ENCODE peak calls at places on chromosome 14, in five cellular contexts. V is hepatocyte, W is GM23248, F is uterus, N is spleen. Z is an unnamed sample.

GRCh38 chr14:61280092-61280525 is 1.0 kb downstream of the TMEM30B start:
- DNase-seq in W (no peak), F (no peak), N (no peak), V (no peak), Z (peak; percentile 65)

GRCh38 chr14:54817506-54817905 is 85.1 kb downstream of the GCH1 start:
- DNase-seq in N (no peak), W (no peak), F (no peak), V (no peak), Z (no peak)

GRCh38 chr14:100891051-100891450 is 12.5 kb downstream of the RTL1 start:
- DNase-seq in F (peak; percentile 7), V (no peak), N (peak; percentile 36), W (no peak), Z (no peak)

GRCh38 chr14:58659846-58660245 is 22.1 kb downstream of the DACT1 start:
- DNase-seq in W (no peak), V (no peak), F (peak; percentile 67), N (no peak), Z (no peak)

GRCh38 chr14:59101441-59101840 is 87.0 kb upstream of the DAAM1 start:
- DNase-seq in V (no peak), W (no peak), N (no peak), F (no peak), Z (no peak)

GRCh38 chr14:64293976-64294671 is at the start of gene ESR2:
- DNase-seq in F (peak; percentile 14), W (peak; percentile 57), V (peak; percentile 43), N (peak; percentile 84), Z (peak; percentile 28)

GRCh38 chr14:50058112-50058511 is 58.3 kb downstream of the VCPKMT start:
- DNase-seq in F (no peak), N (no peak), V (no peak), W (no peak), Z (no peak)

GRCh38 chr14:34733245-34733644 is 18.9 kb upstream of the CFL2 start:
- DNase-seq in W (peak; percentile 50), N (no peak), V (no peak), F (no peak), Z (no peak)

GRCh38 chr14:99684356-99684952 is 356 bp downstream of the CYP46A1 start:
- DNase-seq in N (no peak), V (no peak), F (no peak), W (no peak), Z (no peak)

GRCh38 chr14:65208548-65208947 is 106.2 kb upstream of the MAX start:
- DNase-seq in F (no peak), V (no peak), N (no peak), W (no peak), Z (no peak)

GRCh38 chr14:67421356-67422224 is 9.6 kb upstream of the PLEK2 start:
- DNase-seq in V (no peak), F (no peak), N (no peak), W (no peak), Z (no peak)

GRCh38 chr14:63435838-63436237 is 107.3 kb downstream of the PPP2R5E start:
- DNase-seq in W (peak; percentile 78), V (peak; percentile 62), N (no peak), F (peak; percentile 63), Z (no peak)

GRCh38 chr14:82080319-82080718 is 546.7 kb upstream of the SEL1L start:
- DNase-seq in N (no peak), V (no peak), F (no peak), W (no peak), Z (no peak)

GRCh38 chr14:54200726-54201125 is 196.1 kb upstream of the CDKN3 start:
- DNase-seq in V (no peak), N (no peak), W (peak; percentile 91), F (no peak), Z (no peak)

GRCh38 chr14:80764496-80764895 is 177.0 kb downstream of the CEP128 start:
- DNase-seq in V (no peak), N (no peak), W (no peak), F (no peak), Z (no peak)

GRCh38 chr14:101726295-101726953 is 35.1 kb upstream of the PPP2R5C start:
- DNase-seq in N (no peak), V (no peak), F (no peak), W (no peak), Z (no peak)

GRCh38 chr14:30204431-30204830 is 276.8 kb upstream of the PRKD1 start:
- DNase-seq in N (no peak), F (no peak), V (no peak), W (no peak), Z (no peak)

GRCh38 chr14:49988080-49988990 is 95.5 kb downstream of the ARF6 start:
- DNase-seq in F (no peak), W (no peak), V (no peak), N (no peak), Z (no peak)

GRCh38 chr14:84006643-84007137 is 1523.3 kb upstream of the FLRT2 start:
- DNase-seq in F (no peak), W (no peak), N (no peak), V (no peak), Z (no peak)

GRCh38 chr14:88168498-88169165 is 154.4 kb downstream of the KCNK10 start:
- DNase-seq in F (no peak), N (peak; percentile 75), V (peak; percentile 44), W (peak; percentile 54), Z (peak; percentile 46)

GRCh38 chr14:99603471-99603933 is 505 bp downstream of the CCDC85C start:
- DNase-seq in V (peak; percentile 70), N (peak; percentile 89), F (peak; percentile 48), W (peak; percentile 62), Z (peak; percentile 53)

GRCh38 chr14:39393289-39393688 is 38.9 kb downstream of the FBXO33 start:
- DNase-seq in N (no peak), F (no peak), W (no peak), V (no peak), Z (no peak)

GRCh38 chr14:90088160-90088559 is 26.4 kb downstream of the KCNK13 start:
- DNase-seq in W (no peak), N (no peak), F (no peak), V (no peak), Z (no peak)

GRCh38 chr14:59133709-59134108 is 54.8 kb upstream of the DAAM1 start:
- DNase-seq in F (no peak), V (no peak), N (no peak), W (no peak), Z (no peak)

GRCh38 chr14:20624495-20625070 is 16.9 kb downstream of the OR6S1 start:
- DNase-seq in V (peak; percentile 84), F (no peak), N (peak; percentile 91), W (peak; percentile 89), Z (peak; percentile 46)

GRCh38 chr14:24255931-24256696 is 6.9 kb downstream of the TGM1 start:
- DNase-seq in N (peak; percentile 36), V (no peak), W (no peak), F (no peak), Z (no peak)

GRCh38 chr14:38209572-38210159 is 2.0 kb downstream of the SSTR1 start:
- DNase-seq in N (no peak), V (no peak), W (peak; percentile 70), F (no peak), Z (no peak)

GRCh38 chr14:38212996-38213395 is 5.3 kb downstream of the SSTR1 start:
- DNase-seq in V (no peak), W (no peak), F (no peak), N (no peak), Z (no peak)

GRCh38 chr14:38210587-38211257 is 3.0 kb downstream of the SSTR1 start:
- DNase-seq in N (no peak), W (peak; percentile 87), F (no peak), V (peak; percentile 71), Z (no peak)

GRCh38 chr14:38210168-38210567 is 2.5 kb downstream of the SSTR1 start:
- DNase-seq in N (no peak), V (peak; percentile 16), W (peak; percentile 94), F (no peak), Z (no peak)

DNA sequence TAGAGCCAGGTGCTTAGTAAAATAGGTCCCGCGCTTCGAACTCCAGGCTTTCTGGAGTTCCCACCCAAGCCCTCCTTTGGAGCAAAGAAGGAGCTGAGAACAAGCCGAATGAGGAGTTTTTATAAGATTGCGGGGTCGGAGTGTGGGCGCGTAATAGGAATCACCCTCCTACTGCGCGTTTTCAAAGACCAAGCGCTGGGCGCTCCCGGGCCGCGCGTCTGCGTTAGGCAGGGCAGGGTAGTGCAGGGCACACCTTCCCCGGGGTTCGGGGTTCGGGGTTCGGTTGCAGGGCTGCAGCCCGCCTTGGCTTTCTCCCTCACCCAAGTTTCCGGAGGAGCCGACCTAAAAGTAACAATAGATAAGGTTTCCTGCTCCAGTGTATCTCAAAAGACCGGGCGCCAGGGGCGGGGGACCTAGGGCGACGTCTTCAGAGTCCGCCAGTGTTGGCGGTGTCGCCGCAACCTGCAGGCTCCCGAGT is 3.6 kb downstream of the SSTR1 start:
- DNase-seq in N (no peak), V (peak; percentile 12), F (no peak), W (peak; percentile 17), Z (peak; percentile 3)
- H3K4me3 ChIP-seq in N (peak overlapping the region; percentile 62), V (peak overlapping the region; percentile 4), F (peak overlapping the region; percentile 17), W (peak overlapping the region; percentile 89), Z (no peak overlapping the region)

DNA sequence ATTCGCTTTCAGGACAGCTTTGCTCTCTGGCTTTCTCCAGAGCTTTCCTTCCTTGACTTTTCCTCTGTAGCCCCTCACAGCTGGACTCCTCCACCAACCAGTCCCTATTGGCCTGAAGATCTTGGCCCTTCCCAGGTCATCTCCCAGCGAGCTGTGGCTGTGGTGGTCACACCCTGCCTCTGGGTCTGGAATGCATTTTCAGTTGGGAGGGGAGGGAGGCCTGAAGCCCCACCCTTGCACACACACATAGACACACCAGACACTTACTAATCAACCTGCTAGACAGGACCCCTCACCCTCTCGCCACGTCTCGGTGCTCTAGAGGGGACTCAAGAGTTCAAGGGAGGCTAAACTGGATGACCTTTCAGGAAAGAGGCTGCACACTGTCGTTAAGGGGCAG is 13.9 kb downstream of the JDP2 start:
- DNase-seq in F (no peak), W (peak; percentile 50), V (no peak), N (no peak), Z (no peak)
- H3K4me1 ChIP-seq in F (no peaks in the 10 kb centered on the region), W (peaks cover 52% of the 10 kb centered on the region), V (no peaks in the 10 kb centered on the region), N (peaks cover 99% of the 10 kb centered on the region), Z (no peaks in the 10 kb centered on the region)

GRCh38 chr14:56295743-56296142 is 177.5 kb downstream of the PELI2 start:
- DNase-seq in V (no peak), F (no peak), W (no peak), N (no peak), Z (no peak)

GRCh38 chr14:56293506-56293905 is 175.3 kb downstream of the PELI2 start:
- DNase-seq in V (no peak), N (no peak), W (no peak), F (no peak), Z (no peak)

GRCh38 chr14:56294125-56294524 is 175.9 kb downstream of the PELI2 start:
- DNase-seq in V (no peak), N (no peak), F (no peak), W (no peak), Z (no peak)

GRCh38 chr14:56289155-56289554 is 170.9 kb downstream of the PELI2 start:
- DNase-seq in N (no peak), V (no peak), F (no peak), W (no peak), Z (no peak)

GRCh38 chr14:56290195-56290594 is 172.0 kb downstream of the PELI2 start:
- DNase-seq in V (no peak), F (no peak), N (no peak), W (no peak), Z (no peak)
- H3K27me3 ChIP-seq in V (no peaks in the 10 kb centered on the region), F (no peaks in the 10 kb centered on the region), N (no peaks in the 10 kb centered on the region), W (no peaks in the 10 kb centered on the region), Z (no peaks in the 10 kb centered on the region)

DNA sequence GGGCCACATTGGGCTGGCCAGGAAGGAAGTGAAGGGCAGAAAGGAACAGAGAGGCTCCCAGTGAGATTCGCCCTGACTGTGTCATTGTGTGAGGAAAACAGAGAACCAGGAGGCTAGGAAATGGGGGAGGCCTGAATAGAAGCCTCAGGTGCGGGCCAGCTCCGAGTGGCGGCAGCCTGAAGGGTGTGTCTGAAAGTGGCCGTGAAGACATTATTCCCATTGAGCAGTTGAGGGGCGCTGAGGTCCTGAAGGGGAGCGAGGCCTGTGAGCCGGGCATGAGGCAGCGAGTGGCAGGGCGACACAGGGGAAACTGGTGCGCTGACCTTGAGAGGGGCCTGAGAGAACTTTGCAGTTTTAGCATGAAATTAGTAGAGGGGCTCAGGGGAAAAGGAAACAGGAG is 6.9 kb downstream of the CLBA1 start:
- DNase-seq in V (no peak), W (no peak), F (no peak), N (no peak), Z (no peak)
- H3K4me3 ChIP-seq in V (no peak overlapping the region), W (no peak overlapping the region), F (no peak overlapping the region), N (no peak overlapping the region), Z (no peak overlapping the region)